ENCODE peak calls at places on chromosomes 4 and X, in ten cellular contexts. One of them, this sample, is unnamed. For H3K4me1, the result is how much of the 10 kb centered on the place peaks cover.

GRCh38 chrX:1582686-1583437 is 8.5 kb upstream of the AKAP17A start:
- DNase-seq in upper lobe of right lung: no peak
- DNase-seq in neural progenitor cell: no peak
- DNase-seq in OCI-LY7: peak
- DNase-seq in right atrium auricular region: peak
- DNase-seq in heart left ventricle: no peak
- DNase-seq in cardiac muscle cell: no peak
- DNase-seq in SK-N-SH: no peak
- DNase-seq in ascending aorta: no peak
- DNase-seq in left ventricle myocardium inferior: no peak
- DNase-seq in this sample: no peak

GRCh38 chrX:11064276-11064675 is 46.9 kb upstream of the HCCS start:
- DNase-seq in upper lobe of right lung: no peak
- DNase-seq in neural progenitor cell: no peak
- DNase-seq in OCI-LY7: no peak
- DNase-seq in right atrium auricular region: no peak
- DNase-seq in heart left ventricle: no peak
- DNase-seq in cardiac muscle cell: no peak
- DNase-seq in SK-N-SH: no peak
- DNase-seq in ascending aorta: no peak
- DNase-seq in left ventricle myocardium inferior: no peak
- DNase-seq in this sample: no peak

GRCh38 chr4:71186566-71187398 is 152.0 kb upstream of the SLC4A4 start:
- DNase-seq in upper lobe of right lung: peak
- DNase-seq in neural progenitor cell: peak
- DNase-seq in OCI-LY7: no peak
- DNase-seq in right atrium auricular region: no peak
- DNase-seq in heart left ventricle: peak
- DNase-seq in cardiac muscle cell: peak
- DNase-seq in SK-N-SH: peak
- DNase-seq in ascending aorta: no peak
- DNase-seq in left ventricle myocardium inferior: peak
- DNase-seq in this sample: peak

GRCh38 chr4:122576261-122577188 is 44.3 kb downstream of the IL21 start:
- DNase-seq in upper lobe of right lung: no peak
- DNase-seq in neural progenitor cell: peak
- DNase-seq in OCI-LY7: peak
- DNase-seq in right atrium auricular region: no peak
- DNase-seq in heart left ventricle: no peak
- DNase-seq in cardiac muscle cell: peak
- DNase-seq in SK-N-SH: peak
- DNase-seq in ascending aorta: no peak
- DNase-seq in left ventricle myocardium inferior: no peak
- DNase-seq in this sample: peak

GRCh38 chrX:138756234-138756633 is 44.7 kb upstream of the FGF13 start:
- DNase-seq in upper lobe of right lung: no peak
- DNase-seq in neural progenitor cell: peak
- DNase-seq in OCI-LY7: no peak
- DNase-seq in right atrium auricular region: no peak
- DNase-seq in heart left ventricle: peak
- DNase-seq in cardiac muscle cell: peak
- DNase-seq in SK-N-SH: no peak
- DNase-seq in ascending aorta: no peak
- DNase-seq in left ventricle myocardium inferior: peak
- DNase-seq in this sample: no peak

GRCh38 chr4:8316251-8316771 is 46.8 kb downstream of the HTRA3 start:
- DNase-seq in upper lobe of right lung: peak
- DNase-seq in neural progenitor cell: no peak
- DNase-seq in OCI-LY7: no peak
- DNase-seq in right atrium auricular region: peak
- DNase-seq in heart left ventricle: no peak
- DNase-seq in cardiac muscle cell: no peak
- DNase-seq in SK-N-SH: no peak
- DNase-seq in ascending aorta: no peak
- DNase-seq in left ventricle myocardium inferior: no peak
- DNase-seq in this sample: no peak

GRCh38 chr4:40550900-40551546 is 78.6 kb downstream of the RBM47 start:
- DNase-seq in upper lobe of right lung: no peak
- DNase-seq in neural progenitor cell: peak
- DNase-seq in OCI-LY7: peak
- DNase-seq in right atrium auricular region: no peak
- DNase-seq in heart left ventricle: no peak
- DNase-seq in cardiac muscle cell: peak
- DNase-seq in SK-N-SH: no peak
- DNase-seq in ascending aorta: no peak
- DNase-seq in left ventricle myocardium inferior: no peak
- DNase-seq in this sample: no peak

GRCh38 chr4:20254517-20255250 is 3.0 kb downstream of the SLIT2 start:
- DNase-seq in upper lobe of right lung: peak
- DNase-seq in neural progenitor cell: peak
- DNase-seq in OCI-LY7: no peak
- DNase-seq in right atrium auricular region: no peak
- DNase-seq in heart left ventricle: peak
- DNase-seq in cardiac muscle cell: peak
- DNase-seq in SK-N-SH: peak
- DNase-seq in ascending aorta: no peak
- DNase-seq in left ventricle myocardium inferior: peak
- DNase-seq in this sample: peak

GRCh38 chrX:77779695-77780094 is 6.3 kb downstream of the ATRX start:
- DNase-seq in upper lobe of right lung: no peak
- DNase-seq in neural progenitor cell: no peak
- DNase-seq in OCI-LY7: no peak
- DNase-seq in right atrium auricular region: no peak
- DNase-seq in heart left ventricle: no peak
- DNase-seq in cardiac muscle cell: no peak
- DNase-seq in SK-N-SH: no peak
- DNase-seq in ascending aorta: no peak
- DNase-seq in left ventricle myocardium inferior: no peak
- DNase-seq in this sample: no peak

GRCh38 chr4:5706486-5707290 is 1.7 kb downstream of the EVC2 start:
- DNase-seq in upper lobe of right lung: no peak
- DNase-seq in neural progenitor cell: no peak
- DNase-seq in OCI-LY7: no peak
- DNase-seq in right atrium auricular region: no peak
- DNase-seq in heart left ventricle: no peak
- DNase-seq in cardiac muscle cell: no peak
- DNase-seq in SK-N-SH: no peak
- DNase-seq in ascending aorta: no peak
- DNase-seq in left ventricle myocardium inferior: no peak
- DNase-seq in this sample: no peak
- H3K4me3 ChIP-seq in upper lobe of right lung: no peak
- H3K4me3 ChIP-seq in neural progenitor cell: no peak
- H3K4me3 ChIP-seq in OCI-LY7: no peak
- H3K4me3 ChIP-seq in right atrium auricular region: no peak
- H3K4me3 ChIP-seq in heart left ventricle: no peak
- H3K4me3 ChIP-seq in cardiac muscle cell: no peak
- H3K4me3 ChIP-seq in SK-N-SH: no peak
- H3K4me3 ChIP-seq in ascending aorta: peak
- H3K4me3 ChIP-seq in left ventricle myocardium inferior: peak
- H3K4me3 ChIP-seq in this sample: no peak

GRCh38 chr4:684611-685010 is 4.3 kb downstream of the SLC49A3 start:
- DNase-seq in upper lobe of right lung: no peak
- DNase-seq in neural progenitor cell: no peak
- DNase-seq in OCI-LY7: no peak
- DNase-seq in right atrium auricular region: no peak
- DNase-seq in heart left ventricle: no peak
- DNase-seq in cardiac muscle cell: no peak
- DNase-seq in SK-N-SH: peak
- DNase-seq in ascending aorta: no peak
- DNase-seq in left ventricle myocardium inferior: no peak
- DNase-seq in this sample: no peak

GRCh38 chr4:687048-687974 is 1.6 kb downstream of the SLC49A3 start:
- DNase-seq in upper lobe of right lung: peak
- DNase-seq in neural progenitor cell: no peak
- DNase-seq in OCI-LY7: no peak
- DNase-seq in right atrium auricular region: peak
- DNase-seq in heart left ventricle: peak
- DNase-seq in cardiac muscle cell: no peak
- DNase-seq in SK-N-SH: peak
- DNase-seq in ascending aorta: peak
- DNase-seq in left ventricle myocardium inferior: peak
- DNase-seq in this sample: peak

GRCh38 chr4:683982-684571 is 4.9 kb downstream of the SLC49A3 start:
- DNase-seq in upper lobe of right lung: peak
- DNase-seq in neural progenitor cell: peak
- DNase-seq in OCI-LY7: peak
- DNase-seq in right atrium auricular region: no peak
- DNase-seq in heart left ventricle: peak
- DNase-seq in cardiac muscle cell: peak
- DNase-seq in SK-N-SH: peak
- DNase-seq in ascending aorta: no peak
- DNase-seq in left ventricle myocardium inferior: peak
- DNase-seq in this sample: peak

GRCh38 chr4:686371-687040 is 2.4 kb downstream of the SLC49A3 start:
- DNase-seq in upper lobe of right lung: peak
- DNase-seq in neural progenitor cell: no peak
- DNase-seq in OCI-LY7: no peak
- DNase-seq in right atrium auricular region: no peak
- DNase-seq in heart left ventricle: no peak
- DNase-seq in cardiac muscle cell: no peak
- DNase-seq in SK-N-SH: no peak
- DNase-seq in ascending aorta: no peak
- DNase-seq in left ventricle myocardium inferior: no peak
- DNase-seq in this sample: peak

DNA sequence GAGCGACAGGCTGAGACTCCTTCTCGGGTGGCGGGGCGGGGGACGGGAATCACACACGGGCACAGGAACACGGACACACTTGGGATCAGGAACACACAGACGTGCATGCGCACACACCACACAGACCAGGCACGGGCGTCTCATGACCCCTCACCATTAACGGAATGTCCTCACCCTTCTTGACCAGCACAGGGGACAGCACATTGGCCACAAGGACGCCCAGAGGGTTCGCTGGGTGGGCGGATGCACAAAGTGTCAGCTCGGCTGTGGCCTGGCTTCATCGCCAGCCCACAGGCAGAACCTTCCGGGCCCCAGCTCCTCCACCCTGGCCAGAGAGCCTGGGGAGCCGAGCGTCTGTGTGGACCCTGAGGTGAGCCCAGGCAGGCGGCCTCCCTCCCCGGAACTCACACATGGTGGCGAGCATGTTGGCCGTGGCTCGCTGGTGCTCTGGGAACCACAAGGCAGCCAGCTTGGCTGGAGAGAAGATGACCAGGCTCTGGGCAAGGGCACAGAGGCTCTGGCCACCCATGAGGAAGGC is 3.2 kb downstream of the SLC49A3 start:
- DNase-seq in upper lobe of right lung: no peak
- DNase-seq in neural progenitor cell: no peak
- DNase-seq in OCI-LY7: no peak
- DNase-seq in right atrium auricular region: no peak
- DNase-seq in heart left ventricle: no peak
- DNase-seq in cardiac muscle cell: no peak
- DNase-seq in SK-N-SH: no peak
- DNase-seq in ascending aorta: no peak
- DNase-seq in left ventricle myocardium inferior: no peak
- DNase-seq in this sample: no peak
- H3K4me1 ChIP-seq in upper lobe of right lung: under half
- H3K4me1 ChIP-seq in neural progenitor cell: under half
- H3K4me1 ChIP-seq in OCI-LY7: under half
- H3K4me1 ChIP-seq in right atrium auricular region: under half
- H3K4me1 ChIP-seq in heart left ventricle: under half
- H3K4me1 ChIP-seq in cardiac muscle cell: under half
- H3K4me1 ChIP-seq in SK-N-SH: under half
- H3K4me1 ChIP-seq in ascending aorta: under half
- H3K4me1 ChIP-seq in left ventricle myocardium inferior: half or more
- H3K4me1 ChIP-seq in this sample: under half

GRCh38 chr4:112276113-112276512 is 9.6 kb downstream of the TIFA start:
- DNase-seq in upper lobe of right lung: no peak
- DNase-seq in neural progenitor cell: no peak
- DNase-seq in OCI-LY7: no peak
- DNase-seq in right atrium auricular region: no peak
- DNase-seq in heart left ventricle: no peak
- DNase-seq in cardiac muscle cell: no peak
- DNase-seq in SK-N-SH: no peak
- DNase-seq in ascending aorta: no peak
- DNase-seq in left ventricle myocardium inferior: no peak
- DNase-seq in this sample: no peak
- H3K4me3 ChIP-seq in upper lobe of right lung: no peak
- H3K4me3 ChIP-seq in neural progenitor cell: no peak
- H3K4me3 ChIP-seq in OCI-LY7: no peak
- H3K4me3 ChIP-seq in right atrium auricular region: no peak
- H3K4me3 ChIP-seq in heart left ventricle: no peak
- H3K4me3 ChIP-seq in cardiac muscle cell: no peak
- H3K4me3 ChIP-seq in SK-N-SH: no peak
- H3K4me3 ChIP-seq in ascending aorta: no peak
- H3K4me3 ChIP-seq in left ventricle myocardium inferior: no peak
- H3K4me3 ChIP-seq in this sample: no peak

DNA sequence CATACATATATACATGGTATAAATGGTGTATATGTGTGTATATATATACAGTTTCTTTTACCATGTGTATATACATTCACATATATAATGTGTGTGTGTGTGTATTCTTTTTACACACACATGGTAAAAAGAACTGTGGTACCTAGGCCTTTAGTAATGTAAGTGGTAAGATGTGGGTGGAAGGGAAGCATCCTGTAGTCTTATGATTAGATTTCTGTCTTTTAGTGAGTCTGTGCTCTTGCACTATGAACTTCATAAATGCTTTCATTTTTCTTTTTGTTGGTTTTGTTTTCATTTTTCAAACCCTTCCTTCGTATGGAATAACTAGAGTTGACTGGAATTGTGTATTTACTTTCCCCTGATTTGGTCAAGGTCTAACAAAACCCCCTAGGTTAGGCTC is 12.1 kb downstream of the PABPC4L start:
- DNase-seq in upper lobe of right lung: no peak
- DNase-seq in neural progenitor cell: no peak
- DNase-seq in OCI-LY7: no peak
- DNase-seq in right atrium auricular region: no peak
- DNase-seq in heart left ventricle: no peak
- DNase-seq in cardiac muscle cell: no peak
- DNase-seq in SK-N-SH: no peak
- DNase-seq in ascending aorta: no peak
- DNase-seq in left ventricle myocardium inferior: no peak
- DNase-seq in this sample: no peak
- H3K4me1 ChIP-seq in upper lobe of right lung: under half
- H3K4me1 ChIP-seq in neural progenitor cell: under half
- H3K4me1 ChIP-seq in OCI-LY7: under half
- H3K4me1 ChIP-seq in right atrium auricular region: under half
- H3K4me1 ChIP-seq in heart left ventricle: under half
- H3K4me1 ChIP-seq in cardiac muscle cell: under half
- H3K4me1 ChIP-seq in SK-N-SH: under half
- H3K4me1 ChIP-seq in ascending aorta: under half
- H3K4me1 ChIP-seq in left ventricle myocardium inferior: under half
- H3K4me1 ChIP-seq in this sample: under half

DNA sequence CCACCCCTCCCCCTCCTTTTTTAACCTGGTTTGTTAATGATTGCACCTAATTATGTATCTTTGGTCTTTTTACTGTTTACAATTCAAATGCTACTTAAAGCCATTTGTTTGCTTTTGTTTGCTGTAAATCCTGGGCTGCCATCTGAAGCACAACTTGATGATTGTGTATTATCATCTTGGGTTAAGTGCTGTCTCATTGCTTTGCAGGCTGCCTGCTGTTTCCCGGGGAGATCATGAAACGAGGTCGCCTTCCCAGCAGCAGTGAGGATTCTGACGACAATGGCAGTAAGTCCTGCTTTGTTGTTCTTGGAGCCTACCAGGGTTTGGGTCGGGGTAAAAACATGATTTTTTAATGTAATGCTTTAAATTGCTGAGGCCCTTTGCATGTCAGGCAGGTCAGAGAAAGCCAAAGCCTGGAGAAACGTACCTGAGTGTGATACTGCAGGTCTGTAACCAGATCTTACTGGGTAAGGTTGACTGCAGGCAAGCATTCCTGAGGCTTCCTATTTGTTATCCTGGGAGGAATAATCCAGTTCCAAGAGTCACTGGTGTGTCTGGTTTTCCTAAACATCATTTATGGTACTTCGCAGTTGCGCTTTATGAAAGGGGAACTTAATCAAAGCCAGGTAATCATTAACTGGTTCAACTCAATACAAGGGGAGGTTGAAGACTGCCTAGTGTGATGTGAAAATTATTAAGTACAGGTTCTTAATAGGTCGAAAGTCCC is 22.2 kb downstream of the JADE1 start:
- DNase-seq in upper lobe of right lung: no peak
- DNase-seq in neural progenitor cell: peak
- DNase-seq in OCI-LY7: no peak
- DNase-seq in right atrium auricular region: no peak
- DNase-seq in heart left ventricle: no peak
- DNase-seq in cardiac muscle cell: no peak
- DNase-seq in SK-N-SH: peak
- DNase-seq in ascending aorta: no peak
- DNase-seq in left ventricle myocardium inferior: no peak
- DNase-seq in this sample: no peak
- H3K4me3 ChIP-seq in upper lobe of right lung: no peak
- H3K4me3 ChIP-seq in neural progenitor cell: peak
- H3K4me3 ChIP-seq in OCI-LY7: peak
- H3K4me3 ChIP-seq in right atrium auricular region: no peak
- H3K4me3 ChIP-seq in heart left ventricle: no peak
- H3K4me3 ChIP-seq in cardiac muscle cell: no peak
- H3K4me3 ChIP-seq in SK-N-SH: no peak
- H3K4me3 ChIP-seq in ascending aorta: no peak
- H3K4me3 ChIP-seq in left ventricle myocardium inferior: peak
- H3K4me3 ChIP-seq in this sample: no peak